ENCODE peak calls at places on chromosome 12, in nine cellular contexts. Y is aorta; C is CD8-positive, alpha-beta T cell; G is Calu3; I is activated CD4-positive, alpha-beta T cell treated with anti-CD3 and anti-CD28 coated beads for 48 hours; K is stimulated activated naive CD8-positive, alpha-beta T cell treated with anti-CD3 and anti-CD28 coated beads, Interleukin-15, Interleukin-2, amounts not matched to agents 100 U/mL and 50 U/mL, for 24 hours; F is kidney tubule cell; Z is RWPE1; B is mucosa of gallbladder. R is an unnamed sample.

GRCh38 chr12:8034802-8035201 is 2.3 kb downstream of the FOXJ2 start:
- DNase-seq in Y (no peak), C (no peak), G (no peak), I (no peak), K (no peak), F (peak; percentile 50), Z (no peak), B (no peak), R (no peak)

GRCh38 chr12:109836916-109837315 is 3.7 kb upstream of the TRPV4 start:
- DNase-seq in Y (no peak), C (no peak), G (peak; percentile 53), I (no peak), K (no peak), F (peak; percentile 47), Z (no peak), B (no peak), R (no peak)

GRCh38 chr12:93191956-93192355 is 185.8 kb upstream of the NUDT4 start:
- DNase-seq in Y (peak; percentile 82), C (no peak), G (no peak), I (no peak), K (no peak), F (no peak), Z (no peak), B (no peak), R (no peak)

GRCh38 chr12:28899951-28900350 is 249.1 kb upstream of the FAR2 start:
- DNase-seq in Y (no peak), C (no peak), G (no peak), I (no peak), K (no peak), F (peak; percentile 97), Z (peak; percentile 13), B (no peak), R (no peak)

GRCh38 chr12:130164931-130165330 is 2.7 kb downstream of the FZD10 start:
- DNase-seq in Y (peak; percentile 42), C (no peak), G (no peak), I (no peak), K (no peak), F (no peak), Z (no peak), B (no peak), R (no peak)

GRCh38 chr12:111462134-111462821 is 56.6 kb downstream of the SH2B3 start:
- DNase-seq in Y (no peak), C (no peak), G (no peak), I (no peak), K (no peak), F (peak; percentile 79), Z (no peak), B (no peak), R (no peak)

GRCh38 chr12:49783917-49784676 is 42.7 kb downstream of the TMBIM6 start:
- DNase-seq in Y (no peak), C (no peak), G (no peak), I (no peak), K (no peak), F (no peak), Z (no peak), B (no peak), R (no peak)

GRCh38 chr12:48002773-48003218 is 1.5 kb downstream of the COL2A1 start:
- DNase-seq in Y (peak; percentile 87), C (no peak), G (no peak), I (no peak), K (no peak), F (peak; percentile 15), Z (peak; percentile 35), B (no peak), R (no peak)

GRCh38 chr12:92297405-92297804 is 151.8 kb upstream of the BTG1 start:
- DNase-seq in Y (no peak), C (no peak), G (no peak), I (no peak), K (no peak), F (no peak), Z (no peak), B (no peak), R (no peak)

GRCh38 chr12:21780786-21781185 is 6.3 kb upstream of the KCNJ8 start:
- DNase-seq in Y (no peak), C (no peak), G (no peak), I (no peak), K (no peak), F (no peak), Z (no peak), B (no peak), R (no peak)

GRCh38 chr12:127785535-127785934 is 481.4 kb upstream of the TMEM132C start:
- DNase-seq in Y (no peak), C (no peak), G (no peak), I (no peak), K (no peak), F (no peak), Z (peak; percentile 4), B (no peak), R (no peak)

GRCh38 chr12:91074068-91074819 is 16.4 kb upstream of the KERA start:
- DNase-seq in Y (no peak), C (no peak), G (no peak), I (no peak), K (no peak), F (no peak), Z (no peak), B (no peak), R (no peak)

GRCh38 chr12:111035578-111036301 is 115.4 kb upstream of the MYL2 start:
- DNase-seq in Y (no peak), C (no peak), G (no peak), I (no peak), K (no peak), F (no peak), Z (no peak), B (no peak), R (no peak)

GRCh38 chr12:88416786-88417185 is 163.5 kb downstream of the KITLG start:
- DNase-seq in Y (no peak), C (no peak), G (no peak), I (no peak), K (no peak), F (no peak), Z (no peak), B (no peak), R (no peak)

GRCh38 chr12:69897744-69898143 is 72.7 kb downstream of the MYRFL start:
- DNase-seq in Y (no peak), C (no peak), G (peak; percentile 27), I (no peak), K (no peak), F (peak; percentile 87), Z (peak; percentile 46), B (no peak), R (no peak)

GRCh38 chr12:83821967-83822366 is 1090.6 kb downstream of the SLC6A15 start:
- DNase-seq in Y (no peak), C (no peak), G (no peak), I (no peak), K (no peak), F (no peak), Z (no peak), B (no peak), R (no peak)

GRCh38 chr12:106841471-106842302 is 67.2 kb downstream of the RIC8B start:
- DNase-seq in Y (no peak), C (no peak), G (peak; percentile 60), I (peak; percentile 27), K (peak; percentile 17), F (peak; percentile 43), Z (peak; percentile 49), B (peak; percentile 35), R (peak; percentile 27)

GRCh38 chr12:3697311-3697870 is 55.5 kb downstream of the CRACR2A start:
- DNase-seq in Y (no peak), C (no peak), G (no peak), I (no peak), K (no peak), F (no peak), Z (no peak), B (no peak), R (no peak)